ENCODE peak calls at places on chromosomes 6 and 20, in four cellular contexts. A is aorta, F is mammary epithelial cell, M is HCT116. O is an unnamed sample. For H3K27me3 and H3K4me1, the result is how much of the 10 kb centered on the place peaks cover.

GRCh38 chr6:78253618-78254017 is 600.8 kb downstream of the MEI4 start:
- DNase-seq in A (no peak), F (no peak), M (no peak), O (no peak)

GRCh38 chr6:157717266-157717870 is 105.7 kb upstream of the SNX9 start:
- DNase-seq in A (no peak), F (no peak), M (no peak), O (no peak)

GRCh38 chr6:158069800-158070195 is 88.1 kb downstream of the SYNJ2 start:
- DNase-seq in A (no peak), F (no peak), M (no peak), O (no peak)

GRCh38 chr6:43714311-43715055 is 26.9 kb upstream of the MRPS18A start:
- DNase-seq in A (no peak), F (no peak), M (no peak), O (no peak)

GRCh38 chr6:67345946-67346345 is 1289.1 kb upstream of the ADGRB3 start:
- DNase-seq in A (no peak), F (peak), M (no peak), O (no peak)

GRCh38 chr6:35360349-35361138 is 18.2 kb downstream of the PPARD start:
- DNase-seq in A (peak), F (peak), M (no peak), O (peak)

GRCh38 chr20:47781631-47782030 is 3.6 kb downstream of the SULF2 start:
- DNase-seq in A (no peak), F (no peak), M (no peak), O (no peak)

GRCh38 chr6:56953597-56954388 is 1.1 kb upstream of the BEND6 start:
- DNase-seq in A (peak), F (peak), M (no peak), O (no peak)

GRCh38 chr6:160088069-160088773 is 33.4 kb upstream of the SLC22A1 start:
- DNase-seq in A (peak), F (peak), M (peak), O (peak)

GRCh38 chr6:36501686-36502085 is 45.6 kb downstream of the STK38 start:
- DNase-seq in A (no peak), F (no peak), M (no peak), O (no peak)

GRCh38 chr6:122726649-122727048 is 52.9 kb upstream of the FABP7 start:
- DNase-seq in A (no peak), F (peak), M (no peak), O (no peak)

GRCh38 chr6:159761135-159761872 is 541 bp upstream of the ACAT2 start:
- DNase-seq in A (peak), F (peak), M (no peak), O (peak)

GRCh38 chr6:157173756-157174155 is 149.6 kb downstream of the TMEM242 start:
- DNase-seq in A (no peak), F (no peak), M (no peak), O (no peak)

GRCh38 chr6:5082487-5083306 is 2.4 kb upstream of the PPP1R3G start:
- DNase-seq in A (no peak), F (peak), M (peak), O (peak)

GRCh38 chr20:43442310-43442880 is 15.3 kb upstream of the SRSF6 start:
- DNase-seq in A (no peak), F (peak), M (no peak), O (no peak)

GRCh38 chr6:154127638-154128037 is 88.6 kb downstream of the OPRM1 start:
- DNase-seq in A (no peak), F (no peak), M (no peak), O (no peak)

GRCh38 chr20:46647469-46647868 is 3.8 kb downstream of the SLC13A3 start:
- DNase-seq in A (no peak), F (no peak), M (no peak), O (no peak)

GRCh38 chr6:25943887-25944286 is 13.4 kb upstream of the SLC17A2 start:
- DNase-seq in A (no peak), F (no peak), M (no peak), O (no peak)

GRCh38 chr6:165010556-165011535 is 298.6 kb downstream of the C6orf118 start:
- DNase-seq in A (no peak), F (no peak), M (no peak), O (no peak)

GRCh38 chr6:4010682-4011081 is 68.3 kb downstream of the FAM217A start:
- DNase-seq in A (no peak), F (peak), M (no peak), O (no peak)

GRCh38 chr6:3596736-3597135 is 139.9 kb upstream of the SLC22A23 start:
- DNase-seq in A (no peak), F (no peak), M (no peak), O (no peak)

GRCh38 chr6:20126789-20127653 is 85.2 kb downstream of the MBOAT1 start:
- DNase-seq in A (peak), F (peak), M (peak), O (peak)

GRCh38 chr6:109240370-109241084 is 141.7 kb downstream of the CD164 start:
- DNase-seq in A (no peak), F (no peak), M (no peak), O (no peak)

DNA sequence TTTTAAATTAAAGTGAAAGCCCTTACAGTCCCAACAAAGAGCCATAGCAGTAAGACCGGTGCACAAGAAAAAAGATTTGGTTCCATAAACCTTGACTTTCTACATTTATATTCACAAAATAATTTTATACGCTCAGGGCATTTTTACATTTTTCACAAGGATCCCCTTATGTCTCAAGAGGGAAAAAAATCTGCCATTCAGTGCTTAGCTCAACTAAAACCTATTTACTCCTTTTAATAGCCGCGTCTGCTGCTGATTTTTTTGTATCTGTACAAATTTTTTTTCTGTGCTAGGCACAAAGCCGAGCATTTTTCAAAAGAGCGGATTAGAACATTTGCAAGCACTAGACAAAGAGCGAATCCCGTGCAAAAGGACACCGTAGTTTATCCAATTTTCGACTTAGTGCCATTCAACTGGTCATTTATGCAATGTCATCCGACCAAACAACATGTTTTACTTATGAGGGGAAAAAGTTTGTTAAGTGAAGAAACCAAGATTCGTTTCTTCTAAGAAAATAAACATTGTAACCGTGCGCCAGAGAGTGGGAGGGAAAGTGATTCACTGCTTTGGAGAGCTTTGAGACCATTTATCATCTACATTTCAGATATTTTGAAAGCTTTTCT is 3.7 kb downstream of the TFAP2D start:
- DNase-seq in A (no peak), F (no peak), M (no peak), O (no peak)
- H3K27me3 ChIP-seq in A (under half), F (half or more), M (under half), O (under half)

GRCh38 chr20:38167466-38167850 is 2.4 kb upstream of the TGM2 start:
- DNase-seq in A (no peak), F (no peak), M (no peak), O (no peak)

GRCh38 chr20:38164624-38165088 is 414 bp downstream of the TGM2 start:
- DNase-seq in A (no peak), F (no peak), M (no peak), O (peak)

GRCh38 chr20:38165089-38165965 is at the start of gene TGM2:
- DNase-seq in A (peak), F (peak), M (no peak), O (peak)

GRCh38 chr20:38166707-38167233 is 1.7 kb upstream of the TGM2 start:
- DNase-seq in A (no peak), F (no peak), M (no peak), O (no peak)

DNA sequence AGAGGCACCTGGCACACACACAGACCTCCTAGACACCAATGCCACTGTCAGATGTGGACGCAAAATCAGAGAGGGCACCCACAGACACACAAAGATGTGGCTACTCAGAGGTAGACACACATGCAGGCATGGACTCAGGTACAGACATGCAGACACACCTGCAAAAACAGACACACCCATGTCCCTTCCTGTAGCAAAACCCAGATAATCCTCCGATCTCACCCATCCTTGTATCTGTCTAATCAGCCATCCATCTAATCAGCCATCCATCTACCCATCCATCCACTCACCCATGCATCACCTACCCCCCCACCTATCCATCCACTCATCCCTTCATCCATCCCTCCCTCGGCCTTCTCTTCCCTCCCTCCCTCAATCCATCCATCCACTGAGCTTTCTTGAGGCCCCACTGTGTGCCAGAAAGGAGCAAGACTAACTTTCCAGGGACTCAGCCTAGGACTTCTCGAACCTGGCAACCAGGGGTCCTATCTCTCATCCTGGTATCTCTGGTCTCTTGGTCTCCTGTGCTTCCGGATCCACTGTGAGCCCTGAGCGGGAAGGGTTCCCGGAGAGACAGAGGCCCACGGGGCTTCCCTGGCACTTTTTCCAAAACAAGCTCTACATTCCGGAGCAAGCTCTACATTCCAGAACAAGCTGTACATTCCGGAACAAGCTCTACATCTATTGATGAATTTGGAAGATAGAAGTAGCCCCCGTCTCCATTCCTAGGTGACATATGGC is 1.1 kb upstream of the TGM2 start:
- DNase-seq in A (no peak), F (peak), M (no peak), O (no peak)
- H3K4me1 ChIP-seq in A (under half), F (half or more), M (under half), O (under half)

GRCh38 chr6:138106665-138107077 is 548 bp downstream of the PERP start:
- DNase-seq in A (no peak), F (no peak), M (no peak), O (no peak)

GRCh38 chr6:138104618-138105213 is 2.5 kb downstream of the PERP start:
- DNase-seq in A (no peak), F (peak), M (no peak), O (no peak)

GRCh38 chr6:138105880-138106664 is 1.1 kb downstream of the PERP start:
- DNase-seq in A (no peak), F (peak), M (no peak), O (no peak)

GRCh38 chr6:138103876-138104275 is 3.3 kb downstream of the PERP start:
- DNase-seq in A (no peak), F (peak), M (no peak), O (no peak)

GRCh38 chr6:138105446-138105845 is 1.8 kb downstream of the PERP start:
- DNase-seq in A (no peak), F (peak), M (no peak), O (no peak)
- H3K27me3 ChIP-seq in A (under half), F (under half), M (under half), O (under half)

DNA sequence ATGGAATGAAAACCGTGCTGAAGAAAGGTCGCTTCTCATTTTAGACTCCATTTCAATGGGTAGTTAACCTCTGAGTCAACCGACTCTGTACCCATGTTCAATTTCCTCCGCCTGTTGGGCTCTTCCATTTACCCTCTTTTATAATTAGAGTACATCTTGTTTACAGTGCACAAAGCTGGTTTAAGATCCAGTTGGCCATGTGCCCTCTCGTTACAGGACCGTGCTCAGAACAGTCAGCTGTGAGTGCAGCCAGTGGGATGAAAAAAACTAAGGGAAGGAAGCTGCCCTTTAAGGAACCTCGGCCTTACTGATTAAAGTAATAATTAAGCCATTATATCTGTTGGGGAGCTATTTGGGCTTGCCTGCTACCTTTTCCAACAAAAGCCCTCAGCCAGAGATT is 68.7 kb downstream of the TMEM170B start:
- DNase-seq in A (no peak), F (no peak), M (no peak), O (no peak)
- H3K4me1 ChIP-seq in A (under half), F (under half), M (under half), O (under half)